ENCODE peak calls at places on chromosomes 12 and 14, in six cellular contexts. One of them, this sample, is unnamed.

GRCh38 chr12:44295958-44296623 is 460.2 kb downstream of the TMEM117 start:
- DNase-seq in heart left ventricle: no peak
- DNase-seq in NCI-H2029 treated with DMSO at 0.1 percent for 48 hours: no peak
- DNase-seq in IMR-90: no peak
- DNase-seq in NCI-H1417: no peak
- DNase-seq in NCI-H774: no peak
- DNase-seq in this sample: no peak

GRCh38 chr14:69191340-69192111 is at the start of gene EXD2:
- DNase-seq in IMR-90: peak; percentile 80
- DNase-seq in NCI-H774: peak; percentile 87
- DNase-seq in heart left ventricle: peak; percentile 90
- DNase-seq in NCI-H1417: peak; percentile 98
- DNase-seq in NCI-H2029 treated with DMSO at 0.1 percent for 48 hours: peak; percentile 56
- DNase-seq in this sample: peak; percentile 96

GRCh38 chr14:95386536-95386935 is 66.8 kb upstream of the CLMN start:
- DNase-seq in NCI-H1417: no peak
- DNase-seq in NCI-H774: no peak
- DNase-seq in IMR-90: no peak
- DNase-seq in NCI-H2029 treated with DMSO at 0.1 percent for 48 hours: no peak
- DNase-seq in heart left ventricle: no peak
- DNase-seq in this sample: no peak

GRCh38 chr12:58930770-58931324 is 10.5 kb upstream of the LRIG3 start:
- DNase-seq in heart left ventricle: no peak
- DNase-seq in NCI-H1417: no peak
- DNase-seq in IMR-90: peak; percentile 51
- DNase-seq in NCI-H774: no peak
- DNase-seq in NCI-H2029 treated with DMSO at 0.1 percent for 48 hours: no peak
- DNase-seq in this sample: no peak

GRCh38 chr12:82685721-82686222 is 934 bp upstream of the TMTC2 start:
- DNase-seq in NCI-H2029 treated with DMSO at 0.1 percent for 48 hours: peak; percentile 92
- DNase-seq in NCI-H1417: peak; percentile 97
- DNase-seq in IMR-90: peak; percentile 86
- DNase-seq in heart left ventricle: peak; percentile 95
- DNase-seq in NCI-H774: peak; percentile 95
- DNase-seq in this sample: peak; percentile 81

GRCh38 chr12:52766351-52767019 is 10.7 kb downstream of the KRT76 start:
- DNase-seq in IMR-90: no peak
- DNase-seq in NCI-H1417: no peak
- DNase-seq in NCI-H774: no peak
- DNase-seq in NCI-H2029 treated with DMSO at 0.1 percent for 48 hours: no peak
- DNase-seq in heart left ventricle: no peak
- DNase-seq in this sample: no peak

GRCh38 chr12:64392221-64392620 is 1.7 kb upstream of the C12orf56 start:
- DNase-seq in IMR-90: peak; percentile 56
- DNase-seq in NCI-H1417: no peak
- DNase-seq in NCI-H2029 treated with DMSO at 0.1 percent for 48 hours: no peak
- DNase-seq in NCI-H774: no peak
- DNase-seq in heart left ventricle: no peak
- DNase-seq in this sample: no peak

GRCh38 chr14:94598816-94599655 is 13.2 kb upstream of the SERPINA3 start:
- DNase-seq in NCI-H774: no peak
- DNase-seq in heart left ventricle: no peak
- DNase-seq in NCI-H2029 treated with DMSO at 0.1 percent for 48 hours: no peak
- DNase-seq in NCI-H1417: no peak
- DNase-seq in IMR-90: peak; percentile 97
- DNase-seq in this sample: no peak

GRCh38 chr14:31583043-31583442 is 21.8 kb downstream of the NUBPL start:
- DNase-seq in heart left ventricle: no peak
- DNase-seq in NCI-H2029 treated with DMSO at 0.1 percent for 48 hours: no peak
- DNase-seq in NCI-H1417: no peak
- DNase-seq in IMR-90: no peak
- DNase-seq in NCI-H774: no peak
- DNase-seq in this sample: no peak

GRCh38 chr12:64840129-64840528 is 15.7 kb downstream of the TBC1D30 start:
- DNase-seq in heart left ventricle: no peak
- DNase-seq in NCI-H774: no peak
- DNase-seq in IMR-90: no peak
- DNase-seq in NCI-H2029 treated with DMSO at 0.1 percent for 48 hours: no peak
- DNase-seq in NCI-H1417: no peak
- DNase-seq in this sample: no peak

GRCh38 chr14:90193925-90194324 is 62.4 kb upstream of the PSMC1 start:
- DNase-seq in heart left ventricle: no peak
- DNase-seq in NCI-H774: no peak
- DNase-seq in NCI-H1417: peak; percentile 20
- DNase-seq in NCI-H2029 treated with DMSO at 0.1 percent for 48 hours: no peak
- DNase-seq in IMR-90: no peak
- DNase-seq in this sample: no peak

GRCh38 chr12:30517320-30517719 is 178.3 kb downstream of the IPO8 start:
- DNase-seq in NCI-H774: no peak
- DNase-seq in IMR-90: no peak
- DNase-seq in NCI-H1417: no peak
- DNase-seq in heart left ventricle: no peak
- DNase-seq in NCI-H2029 treated with DMSO at 0.1 percent for 48 hours: no peak
- DNase-seq in this sample: no peak

GRCh38 chr12:107594995-107595394 is 90.6 kb upstream of the PWP1 start:
- DNase-seq in NCI-H1417: no peak
- DNase-seq in NCI-H774: no peak
- DNase-seq in NCI-H2029 treated with DMSO at 0.1 percent for 48 hours: no peak
- DNase-seq in IMR-90: peak; percentile 55
- DNase-seq in heart left ventricle: no peak
- DNase-seq in this sample: no peak

GRCh38 chr12:6772331-6772695 is at the start of gene LAG3:
- DNase-seq in NCI-H774: no peak
- DNase-seq in IMR-90: no peak
- DNase-seq in heart left ventricle: no peak
- DNase-seq in NCI-H2029 treated with DMSO at 0.1 percent for 48 hours: no peak
- DNase-seq in NCI-H1417: no peak
- DNase-seq in this sample: no peak

GRCh38 chr12:57732726-57733593 is 5.6 kb downstream of the AGAP2 start:
- DNase-seq in NCI-H774: no peak
- DNase-seq in heart left ventricle: no peak
- DNase-seq in NCI-H2029 treated with DMSO at 0.1 percent for 48 hours: no peak
- DNase-seq in NCI-H1417: no peak
- DNase-seq in IMR-90: peak; percentile 14
- DNase-seq in this sample: no peak

GRCh38 chr12:5171701-5172100 is 128.0 kb downstream of the KCNA5 start:
- DNase-seq in heart left ventricle: no peak
- DNase-seq in NCI-H1417: peak; percentile 71
- DNase-seq in NCI-H774: no peak
- DNase-seq in IMR-90: peak; percentile 77
- DNase-seq in NCI-H2029 treated with DMSO at 0.1 percent for 48 hours: peak; percentile 45
- DNase-seq in this sample: peak; percentile 14

GRCh38 chr14:29486132-29486531 is 441.5 kb downstream of the PRKD1 start:
- DNase-seq in IMR-90: no peak
- DNase-seq in NCI-H2029 treated with DMSO at 0.1 percent for 48 hours: no peak
- DNase-seq in NCI-H1417: no peak
- DNase-seq in NCI-H774: no peak
- DNase-seq in heart left ventricle: no peak
- DNase-seq in this sample: no peak

GRCh38 chr12:122423258-122424165 is 1.0 kb upstream of the CLIP1 start:
- DNase-seq in heart left ventricle: no peak
- DNase-seq in NCI-H774: no peak
- DNase-seq in NCI-H2029 treated with DMSO at 0.1 percent for 48 hours: no peak
- DNase-seq in NCI-H1417: peak; percentile 82
- DNase-seq in IMR-90: peak; percentile 62
- DNase-seq in this sample: no peak

GRCh38 chr12:13745100-13745678 is 236.2 kb downstream of the GRIN2B start:
- DNase-seq in NCI-H774: no peak
- DNase-seq in NCI-H1417: peak; percentile 44
- DNase-seq in heart left ventricle: no peak
- DNase-seq in IMR-90: no peak
- DNase-seq in NCI-H2029 treated with DMSO at 0.1 percent for 48 hours: no peak
- DNase-seq in this sample: no peak

GRCh38 chr12:52523825-52524224 is 3.6 kb upstream of the KRT5 start:
- DNase-seq in IMR-90: no peak
- DNase-seq in NCI-H774: no peak
- DNase-seq in NCI-H2029 treated with DMSO at 0.1 percent for 48 hours: no peak
- DNase-seq in heart left ventricle: no peak
- DNase-seq in NCI-H1417: no peak
- DNase-seq in this sample: no peak

GRCh38 chr14:75991753-75992152 is 6.2 kb downstream of the IFT43 start:
- DNase-seq in NCI-H1417: no peak
- DNase-seq in IMR-90: peak; percentile 78
- DNase-seq in NCI-H774: no peak
- DNase-seq in NCI-H2029 treated with DMSO at 0.1 percent for 48 hours: no peak
- DNase-seq in heart left ventricle: no peak
- DNase-seq in this sample: no peak

GRCh38 chr12:114767906-114768697 is 84.1 kb upstream of the TBX3 start:
- DNase-seq in heart left ventricle: no peak
- DNase-seq in IMR-90: peak; percentile 41
- DNase-seq in NCI-H774: no peak
- DNase-seq in NCI-H2029 treated with DMSO at 0.1 percent for 48 hours: no peak
- DNase-seq in NCI-H1417: no peak
- DNase-seq in this sample: no peak

GRCh38 chr12:24952389-24952788 is 3.5 kb upstream of the BCAT1 start:
- DNase-seq in NCI-H2029 treated with DMSO at 0.1 percent for 48 hours: no peak
- DNase-seq in NCI-H1417: no peak
- DNase-seq in NCI-H774: no peak
- DNase-seq in IMR-90: no peak
- DNase-seq in heart left ventricle: no peak
- DNase-seq in this sample: no peak

GRCh38 chr14:51614707-51615106 is 37.0 kb upstream of the FRMD6 start:
- DNase-seq in NCI-H2029 treated with DMSO at 0.1 percent for 48 hours: no peak
- DNase-seq in IMR-90: peak; percentile 55
- DNase-seq in NCI-H774: no peak
- DNase-seq in heart left ventricle: no peak
- DNase-seq in NCI-H1417: peak; percentile 93
- DNase-seq in this sample: no peak

GRCh38 chr12:102417055-102417454 is 63.3 kb downstream of the IGF1 start:
- DNase-seq in NCI-H2029 treated with DMSO at 0.1 percent for 48 hours: no peak
- DNase-seq in NCI-H1417: no peak
- DNase-seq in heart left ventricle: no peak
- DNase-seq in IMR-90: no peak
- DNase-seq in NCI-H774: no peak
- DNase-seq in this sample: no peak

GRCh38 chr14:58960945-58961731 is 227.3 kb upstream of the DAAM1 start:
- DNase-seq in NCI-H1417: no peak
- DNase-seq in NCI-H774: no peak
- DNase-seq in heart left ventricle: peak; percentile 49
- DNase-seq in NCI-H2029 treated with DMSO at 0.1 percent for 48 hours: no peak
- DNase-seq in IMR-90: no peak
- DNase-seq in this sample: no peak